ENCODE peak calls at places on chromosomes 3 and 15, in seven cellular contexts. T is IMR-90, I is Caco-2, C is GM13977, A is colonic mucosa, X is GM12865, D is MM.1S. M is an unnamed sample.

GRCh38 chr3:187401861-187402260 is 33.7 kb downstream of the RTP4 start:
- DNase-seq in A (no peak), I (no peak), C (no peak), X (no peak), T (no peak), D (no peak), M (no peak)

GRCh38 chr3:193240850-193241706 is at the start of gene PLAAT1:
- DNase-seq in C (peak; percentile 84), D (peak; percentile 88), I (peak; percentile 63), X (peak; percentile 54), A (peak; percentile 65), T (peak; percentile 19), M (peak; percentile 66)

GRCh38 chr3:131091768-131092167 is 65.1 kb downstream of the NEK11 start:
- DNase-seq in T (peak; percentile 30), C (no peak), A (no peak), X (peak; percentile 9), D (no peak), I (peak; percentile 10), M (no peak)

GRCh38 chr3:104879919-104880318 is 486.8 kb upstream of the ALCAM start:
- DNase-seq in X (no peak), I (no peak), D (no peak), C (no peak), A (no peak), T (peak; percentile 79), M (no peak)

GRCh38 chr3:35505772-35506171 is 133.6 kb upstream of the ARPP21 start:
- DNase-seq in A (no peak), D (no peak), T (no peak), I (no peak), C (no peak), X (peak; percentile 15), M (no peak)

GRCh38 chr3:154990543-154990942 is 89.6 kb upstream of the MME start:
- DNase-seq in I (no peak), A (no peak), T (no peak), C (no peak), D (no peak), X (no peak), M (no peak)

GRCh38 chr15:86894269-86894668 is 814.6 kb downstream of the AGBL1 start:
- DNase-seq in D (no peak), C (no peak), I (no peak), T (no peak), A (no peak), X (no peak), M (no peak)

GRCh38 chr3:126431103-126431534 is 36.4 kb downstream of the CFAP100 start:
- DNase-seq in X (peak; percentile 67), A (no peak), C (peak; percentile 83), D (no peak), I (no peak), T (no peak), M (peak; percentile 77)

GRCh38 chr3:24598691-24599090 is 104.0 kb upstream of the THRB start:
- DNase-seq in C (no peak), A (peak; percentile 40), X (no peak), T (no peak), I (peak; percentile 67), D (no peak), M (no peak)

GRCh38 chr3:119776304-119776703 is 5.6 kb upstream of the NR1I2 start:
- DNase-seq in T (no peak), A (no peak), I (no peak), C (no peak), D (no peak), X (no peak), M (no peak)

GRCh38 chr3:48592519-48593087 is 2.5 kb downstream of the COL7A1 start:
- DNase-seq in C (no peak), X (no peak), A (no peak), D (no peak), T (peak; percentile 13), I (no peak), M (no peak)

GRCh38 chr3:30012941-30013543 is 593.4 kb upstream of the TGFBR2 start:
- DNase-seq in I (peak; percentile 76), T (peak; percentile 70), C (peak; percentile 27), A (peak; percentile 82), X (peak; percentile 60), D (peak; percentile 42), M (peak; percentile 18)

GRCh38 chr15:26866298-26867198 is at the start of gene GABRA5:
- DNase-seq in I (no peak), A (no peak), T (peak; percentile 20), D (no peak), C (no peak), X (no peak), M (no peak)

GRCh38 chr15:46120713-46121112 is 485.9 kb downstream of the SQOR start:
- DNase-seq in A (no peak), T (no peak), X (no peak), C (no peak), I (no peak), D (peak; percentile 54), M (no peak)

GRCh38 chr3:196740476-196741400 is 1.1 kb downstream of the PAK2 start:
- DNase-seq in A (peak; percentile 59), C (no peak), T (peak; percentile 56), X (peak; percentile 56), D (peak; percentile 54), I (no peak), M (no peak)

GRCh38 chr15:92324036-92324963 is 69.4 kb upstream of the ST8SIA2 start:
- DNase-seq in C (no peak), I (no peak), A (no peak), T (no peak), D (no peak), X (no peak), M (no peak)

GRCh38 chr15:49075876-49076275 is 29.6 kb upstream of the SECISBP2L start:
- DNase-seq in C (no peak), T (no peak), D (no peak), I (no peak), X (no peak), A (no peak), M (no peak)

GRCh38 chr15:73948396-73948795 is 22.1 kb downstream of the LOXL1 start:
- DNase-seq in A (no peak), D (no peak), X (no peak), C (no peak), I (no peak), T (no peak), M (no peak)

GRCh38 chr3:48067271-48067670 is 51.1 kb upstream of the MAP4 start:
- DNase-seq in I (no peak), C (no peak), X (peak; percentile 34), T (no peak), D (peak; percentile 30), A (no peak), M (no peak)

GRCh38 chr3:133926736-133927542 is 31.3 kb upstream of the RAB6B start:
- DNase-seq in X (no peak), T (no peak), C (no peak), D (no peak), I (no peak), A (peak; percentile 20), M (peak; percentile 10)

GRCh38 chr15:54810496-54810895 is 386.2 kb downstream of the RSL24D1 start:
- DNase-seq in T (no peak), A (no peak), C (no peak), X (no peak), I (no peak), D (no peak), M (no peak)

GRCh38 chr15:52427804-52428203 is 100.9 kb downstream of the MYO5A start:
- DNase-seq in X (peak; percentile 11), A (no peak), C (peak; percentile 25), T (peak; percentile 86), I (no peak), D (no peak), M (peak; percentile 27)

GRCh38 chr15:25730918-25731317 is 132.2 kb downstream of the ATP10A start:
- DNase-seq in X (no peak), I (no peak), D (no peak), T (no peak), C (no peak), A (no peak), M (no peak)

GRCh38 chr15:83657549-83657948 is 3.6 kb downstream of the ADAMTSL3 start:
- DNase-seq in C (no peak), T (no peak), A (no peak), D (no peak), I (no peak), X (peak; percentile 12), M (no peak)
- TF ChIP-seq CTCF in C (no peak), T (no peak), A (no peak), D (no peak), I (peak; percentile 20), X (peak; percentile 24), M (peak; percentile 15)

DNA sequence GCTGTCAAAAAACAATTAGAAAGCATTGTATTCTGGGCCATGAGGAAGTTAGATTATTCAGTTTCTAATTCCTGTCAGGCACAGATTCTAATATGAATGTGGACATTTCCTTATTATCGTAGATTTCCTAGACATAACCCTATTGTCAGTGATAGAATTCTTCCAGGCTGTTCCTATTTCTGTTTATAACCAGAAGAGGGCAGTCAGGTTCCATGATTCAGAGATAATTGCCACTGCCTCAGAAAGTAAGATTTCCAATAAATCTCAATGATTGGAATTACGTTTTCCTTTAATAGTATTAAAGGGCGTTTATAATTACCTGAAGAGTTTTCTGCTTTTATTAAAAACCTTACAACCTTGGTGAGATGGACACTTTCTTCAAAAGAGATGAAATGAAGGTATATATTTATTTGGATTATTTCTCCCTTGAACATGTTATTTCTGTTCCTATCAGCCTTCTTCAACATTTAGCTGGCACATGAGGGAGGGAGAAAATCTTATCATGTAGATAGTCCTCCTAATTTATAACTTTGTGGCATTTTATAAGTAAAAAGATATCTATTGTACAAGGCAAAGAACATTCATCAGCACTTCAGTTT is 439.2 kb downstream of the MCTP2 start:
- DNase-seq in D (peak; percentile 18), C (peak; percentile 43), T (peak; percentile 35), X (peak; percentile 9), A (no peak), I (peak; percentile 34), M (peak; percentile 33)
- TF ChIP-seq CTCF in D (peak; percentile 62), C (peak; percentile 65), T (peak; percentile 70), X (peak; percentile 48), A (peak; percentile 55), I (peak; percentile 59), M (peak; percentile 56)

GRCh38 chr3:41286305-41286704 is 87.0 kb downstream of the CTNNB1 start:
- DNase-seq in X (no peak), C (no peak), T (no peak), I (no peak), D (no peak), A (no peak), M (no peak)
- TF ChIP-seq CTCF in X (no peak), C (no peak), T (no peak), I (no peak), D (no peak), A (no peak), M (no peak)

DNA sequence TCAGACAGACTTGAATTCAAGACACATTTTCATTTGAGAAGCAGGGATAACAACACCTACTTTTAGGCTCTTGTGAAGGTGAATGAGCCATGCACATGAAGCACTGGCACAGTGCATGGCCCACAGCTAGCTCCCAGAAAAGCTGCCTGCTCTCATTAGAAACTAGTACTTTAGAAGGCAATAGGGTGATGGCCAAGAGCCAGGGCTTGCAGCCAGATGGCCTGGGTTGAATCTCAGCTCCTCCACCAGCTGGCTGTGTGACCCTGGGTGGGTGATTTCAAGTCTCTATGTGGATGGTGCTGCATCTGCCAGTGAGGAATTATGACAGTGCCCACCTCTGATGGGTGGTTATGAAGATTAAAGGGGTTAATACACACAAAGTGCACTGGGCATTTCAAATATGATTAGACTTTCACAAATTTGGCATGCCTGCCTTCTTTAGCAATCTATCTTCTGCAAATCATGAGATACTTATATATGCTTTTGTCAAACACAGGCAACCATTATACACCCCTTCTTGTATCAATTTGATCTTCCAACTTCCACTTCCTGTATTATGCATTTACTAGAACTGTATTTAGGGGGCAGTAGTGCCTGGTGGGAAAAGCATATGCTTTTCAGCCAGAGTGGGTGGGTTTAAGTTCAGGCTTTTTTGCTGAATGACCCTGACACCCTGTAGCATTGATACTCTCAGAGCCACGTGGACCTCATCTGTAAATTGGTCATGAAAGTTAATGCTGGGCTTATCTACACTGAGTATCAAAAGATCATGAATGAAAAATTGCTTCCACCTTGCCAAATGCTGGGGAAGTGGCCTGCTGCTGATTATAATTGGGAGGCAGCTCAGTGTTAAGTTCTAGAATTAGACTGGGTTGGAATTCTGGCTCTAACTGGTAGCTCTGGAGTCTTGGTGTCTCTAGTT is 34.7 kb upstream of the RBP1 start:
- DNase-seq in X (no peak), D (no peak), A (peak; percentile 30), I (no peak), C (no peak), T (no peak), M (no peak)
- TF ChIP-seq CTCF in X (no peak), D (no peak), A (no peak), I (no peak), C (no peak), T (no peak), M (no peak)

M was measured in GM10248.